ENCODE peak calls at places on chromosome 1, in eight cellular contexts. A is ascending aorta; H is neural progenitor cell; L is stomach; J is heart left ventricle; Z is CD4-positive, alpha-beta memory T cell; S is iPS DF 6.9; P is pancreas. Y is an unnamed sample. For H3K4me1, the result is how much of the 10 kb centered on the place peaks cover.

GRCh38 chr1:19452221-19452663 is 33.1 kb downstream of the CAPZB start:
- DNase-seq in A (peak), H (no peak), L (no peak), J (no peak), Z (no peak), S (no peak), P (no peak), Y (no peak)

GRCh38 chr1:79323240-79324025 is 316.9 kb upstream of the ADGRL4 start:
- DNase-seq in A (no peak), H (no peak), L (no peak), J (no peak), Z (no peak), S (no peak), P (no peak), Y (peak)

GRCh38 chr1:9494936-9495758 is 44.1 kb upstream of the SLC25A33 start:
- DNase-seq in A (no peak), H (peak), L (peak), J (peak), Z (peak), S (peak), P (peak), Y (no peak)

GRCh38 chr1:228372183-228373003 is 34.2 kb downstream of the TRIM11 start:
- DNase-seq in A (no peak), H (no peak), L (no peak), J (peak), Z (no peak), S (no peak), P (peak), Y (no peak)

GRCh38 chr1:233251321-233251720 is 44.2 kb downstream of the PCNX2 start:
- DNase-seq in A (no peak), H (no peak), L (no peak), J (no peak), Z (no peak), S (no peak), P (no peak), Y (no peak)

GRCh38 chr1:82390627-82391026 is 589.9 kb downstream of the ADGRL2 start:
- DNase-seq in A (no peak), H (peak), L (no peak), J (no peak), Z (no peak), S (no peak), P (no peak), Y (no peak)

GRCh38 chr1:217574265-217574949 is 56.5 kb downstream of the GPATCH2 start:
- DNase-seq in A (no peak), H (no peak), L (peak), J (no peak), Z (no peak), S (no peak), P (no peak), Y (no peak)

GRCh38 chr1:19011832-19012231 is 55.4 kb upstream of the IFFO2 start:
- DNase-seq in A (no peak), H (no peak), L (no peak), J (no peak), Z (no peak), S (no peak), P (no peak), Y (peak)

GRCh38 chr1:177710973-177711372 is 258.9 kb downstream of the SEC16B start:
- DNase-seq in A (no peak), H (no peak), L (no peak), J (no peak), Z (no peak), S (no peak), P (no peak), Y (no peak)

GRCh38 chr1:23619299-23620188 is 60.2 kb upstream of the ID3 start:
- DNase-seq in A (no peak), H (peak), L (peak), J (no peak), Z (peak), S (no peak), P (no peak), Y (no peak)

GRCh38 chr1:35287807-35288640 is 19.5 kb downstream of the ZMYM4 start:
- DNase-seq in A (no peak), H (no peak), L (no peak), J (no peak), Z (no peak), S (no peak), P (no peak), Y (no peak)

GRCh38 chr1:100037665-100038400 is 68.0 kb downstream of the SLC35A3 start:
- DNase-seq in A (peak), H (peak), L (peak), J (peak), Z (peak), S (peak), P (peak), Y (no peak)

GRCh38 chr1:43272161-43272560 is 2.4 kb downstream of the TMEM125 start:
- DNase-seq in A (no peak), H (no peak), L (peak), J (no peak), Z (no peak), S (no peak), P (no peak), Y (no peak)

GRCh38 chr1:115070993-115071661 is 18.2 kb downstream of the TSPAN2 start:
- DNase-seq in A (no peak), H (no peak), L (no peak), J (no peak), Z (no peak), S (no peak), P (no peak), Y (no peak)

GRCh38 chr1:204059970-204060369 is 12.9 kb upstream of the SOX13 start:
- DNase-seq in A (no peak), H (no peak), L (no peak), J (no peak), Z (no peak), S (no peak), P (no peak), Y (no peak)

GRCh38 chr1:84698718-84699117 is 8.5 kb upstream of the SSX2IP start:
- DNase-seq in A (no peak), H (no peak), L (no peak), J (no peak), Z (no peak), S (no peak), P (no peak), Y (peak)

GRCh38 chr1:96416111-96416595 is 305.4 kb upstream of the PTBP2 start:
- DNase-seq in A (no peak), H (no peak), L (no peak), J (no peak), Z (no peak), S (no peak), P (no peak), Y (peak)

GRCh38 chr1:235074335-235075120 is 54.1 kb downstream of the TOMM20 start:
- DNase-seq in A (no peak), H (peak), L (peak), J (peak), Z (peak), S (no peak), P (no peak), Y (no peak)

GRCh38 chr1:167629681-167630567 is at the start of gene RCSD1:
- DNase-seq in A (no peak), H (peak), L (peak), J (peak), Z (peak), S (no peak), P (no peak), Y (no peak)

GRCh38 chr1:100657876-100658715 is 61.4 kb upstream of the VCAM1 start:
- DNase-seq in A (no peak), H (no peak), L (no peak), J (no peak), Z (no peak), S (no peak), P (no peak), Y (no peak)

GRCh38 chr1:226542623-226543103 is 5.9 kb upstream of the STUM start:
- DNase-seq in A (no peak), H (no peak), L (peak), J (no peak), Z (no peak), S (no peak), P (no peak), Y (no peak)

GRCh38 chr1:167500283-167500860 is 18.0 kb downstream of the CD247 start:
- DNase-seq in A (no peak), H (no peak), L (no peak), J (no peak), Z (no peak), S (no peak), P (no peak), Y (no peak)

GRCh38 chr1:27643626-27644368 is 8.8 kb upstream of the FGR start:
- DNase-seq in A (no peak), H (peak), L (peak), J (no peak), Z (peak), S (no peak), P (no peak), Y (peak)

GRCh38 chr1:153567621-153568366 is 2.1 kb upstream of the S100A2 start:
- DNase-seq in A (no peak), H (peak), L (no peak), J (no peak), Z (no peak), S (no peak), P (no peak), Y (peak)

GRCh38 chr1:199272690-199273089 is 633.9 kb downstream of the PTPRC start:
- DNase-seq in A (no peak), H (no peak), L (peak), J (peak), Z (no peak), S (no peak), P (peak), Y (peak)

GRCh38 chr1:26998319-26999300 is 5.1 kb downstream of the TRNP1 start:
- DNase-seq in A (no peak), H (no peak), L (no peak), J (no peak), Z (no peak), S (no peak), P (no peak), Y (no peak)

GRCh38 chr1:185835191-185835590 is 101.0 kb downstream of the HMCN1 start:
- DNase-seq in A (no peak), H (no peak), L (no peak), J (no peak), Z (no peak), S (no peak), P (no peak), Y (no peak)

GRCh38 chr1:92822907-92823306 is 8.9 kb upstream of the RPL5 start:
- DNase-seq in A (no peak), H (peak), L (no peak), J (no peak), Z (no peak), S (no peak), P (no peak), Y (no peak)

GRCh38 chr1:202791102-202791747 is 17.0 kb downstream of the KDM5B start:
- DNase-seq in A (no peak), H (no peak), L (no peak), J (no peak), Z (no peak), S (no peak), P (no peak), Y (no peak)
- H3K4me1 ChIP-seq in A (under half), H (under half), L (half or more), J (under half), Z (under half), S (under half), P (under half), Y (under half)

DNA sequence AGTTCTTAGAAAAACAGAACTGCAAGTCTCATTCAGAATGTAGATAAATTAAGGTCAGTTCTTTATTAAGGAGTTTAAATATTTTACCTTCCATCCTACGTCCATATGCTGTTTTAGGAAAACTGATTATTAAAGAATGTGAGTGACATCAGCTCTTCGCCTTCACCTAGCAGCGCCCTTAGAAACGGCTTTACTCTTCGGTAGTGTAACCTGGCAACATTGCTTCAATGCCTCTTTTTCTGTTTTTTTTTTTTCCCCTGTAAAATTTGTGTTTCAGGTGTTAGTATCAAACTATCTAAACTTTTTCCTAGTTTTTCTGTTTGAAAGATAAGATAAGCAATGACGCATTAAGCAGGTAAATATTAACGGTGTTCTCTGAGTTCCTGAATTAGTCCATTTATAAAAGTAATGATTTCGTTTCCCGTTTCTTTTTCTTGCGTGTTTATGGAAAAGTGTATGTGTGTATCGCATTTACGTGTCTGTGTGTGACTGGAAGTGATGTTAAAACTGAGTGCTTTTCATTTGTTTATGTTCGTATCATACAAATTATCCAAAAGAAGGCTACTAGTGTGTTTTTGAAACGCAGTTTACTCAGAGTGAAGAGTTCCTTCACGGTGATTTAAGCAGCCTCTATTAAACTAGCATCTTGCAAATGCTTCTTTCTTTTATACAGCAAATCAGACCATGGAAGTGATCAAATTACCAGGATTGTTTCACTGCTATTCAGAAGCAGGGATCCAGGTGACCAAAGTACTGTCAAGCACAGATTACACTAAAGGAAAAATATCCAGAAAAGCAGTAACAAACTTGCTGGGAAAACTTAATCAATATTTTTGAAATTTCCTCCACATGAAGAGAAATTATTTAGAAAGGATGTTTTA is 139.0 kb downstream of the SDCCAG8 start:
- DNase-seq in A (no peak), H (no peak), L (no peak), J (no peak), Z (no peak), S (no peak), P (no peak), Y (no peak)
- H3K4me1 ChIP-seq in A (under half), H (under half), L (under half), J (under half), Z (under half), S (under half), P (under half), Y (under half)

DNA sequence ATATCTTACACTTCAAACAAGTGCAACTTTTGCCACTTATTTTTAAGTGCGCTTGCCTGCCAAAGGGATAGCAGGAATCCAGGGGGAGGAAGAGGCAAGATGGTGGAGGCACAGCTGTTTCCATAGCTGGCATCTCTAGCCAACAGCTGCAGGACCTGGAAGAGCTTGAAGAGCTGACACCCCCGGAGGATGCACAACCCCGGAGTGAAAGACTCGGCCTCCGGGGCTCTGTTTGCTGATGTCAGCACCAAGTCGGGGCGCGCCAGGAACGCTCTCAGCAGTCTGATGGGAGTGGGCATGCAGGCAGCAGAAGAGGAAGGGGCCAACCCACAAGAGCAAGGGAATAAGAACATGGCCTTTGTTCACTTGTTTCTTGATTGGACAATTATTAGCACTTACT is 68.5 kb downstream of the KCNN3 start:
- DNase-seq in A (no peak), H (no peak), L (no peak), J (no peak), Z (no peak), S (no peak), P (no peak), Y (no peak)
- H3K4me1 ChIP-seq in A (under half), H (under half), L (under half), J (under half), Z (under half), S (under half), P (under half), Y (under half)

GRCh38 chr1:60132108-60132507 is 58.5 kb upstream of the C1orf87 start:
- DNase-seq in A (no peak), H (no peak), L (no peak), J (no peak), Z (no peak), S (no peak), P (no peak), Y (no peak)
- H3K4me1 ChIP-seq in A (under half), H (under half), L (under half), J (under half), Z (under half), S (under half), P (under half), Y (under half)

GRCh38 chr1:31938184-31938975 is at the start of gene PTP4A2:
- DNase-seq in A (peak), H (peak), L (peak), J (peak), Z (peak), S (peak), P (peak), Y (peak)

GRCh38 chr1:31937300-31938183 is 626 bp downstream of the PTP4A2 start:
- DNase-seq in A (peak), H (peak), L (peak), J (peak), Z (peak), S (no peak), P (peak), Y (no peak)

GRCh38 chr1:31934706-31935629 is 3.2 kb downstream of the PTP4A2 start:
- DNase-seq in A (no peak), H (peak), L (no peak), J (no peak), Z (peak), S (no peak), P (no peak), Y (no peak)

GRCh38 chr1:31936966-31937299 is 1.2 kb downstream of the PTP4A2 start:
- DNase-seq in A (no peak), H (no peak), L (no peak), J (no peak), Z (no peak), S (no peak), P (no peak), Y (no peak)

GRCh38 chr1:31936278-31936965 is 1.7 kb downstream of the PTP4A2 start:
- DNase-seq in A (no peak), H (no peak), L (no peak), J (no peak), Z (no peak), S (no peak), P (no peak), Y (no peak)
- H3K4me1 ChIP-seq in A (under half), H (under half), L (half or more), J (half or more), Z (half or more), S (under half), P (half or more), Y (half or more)

DNA sequence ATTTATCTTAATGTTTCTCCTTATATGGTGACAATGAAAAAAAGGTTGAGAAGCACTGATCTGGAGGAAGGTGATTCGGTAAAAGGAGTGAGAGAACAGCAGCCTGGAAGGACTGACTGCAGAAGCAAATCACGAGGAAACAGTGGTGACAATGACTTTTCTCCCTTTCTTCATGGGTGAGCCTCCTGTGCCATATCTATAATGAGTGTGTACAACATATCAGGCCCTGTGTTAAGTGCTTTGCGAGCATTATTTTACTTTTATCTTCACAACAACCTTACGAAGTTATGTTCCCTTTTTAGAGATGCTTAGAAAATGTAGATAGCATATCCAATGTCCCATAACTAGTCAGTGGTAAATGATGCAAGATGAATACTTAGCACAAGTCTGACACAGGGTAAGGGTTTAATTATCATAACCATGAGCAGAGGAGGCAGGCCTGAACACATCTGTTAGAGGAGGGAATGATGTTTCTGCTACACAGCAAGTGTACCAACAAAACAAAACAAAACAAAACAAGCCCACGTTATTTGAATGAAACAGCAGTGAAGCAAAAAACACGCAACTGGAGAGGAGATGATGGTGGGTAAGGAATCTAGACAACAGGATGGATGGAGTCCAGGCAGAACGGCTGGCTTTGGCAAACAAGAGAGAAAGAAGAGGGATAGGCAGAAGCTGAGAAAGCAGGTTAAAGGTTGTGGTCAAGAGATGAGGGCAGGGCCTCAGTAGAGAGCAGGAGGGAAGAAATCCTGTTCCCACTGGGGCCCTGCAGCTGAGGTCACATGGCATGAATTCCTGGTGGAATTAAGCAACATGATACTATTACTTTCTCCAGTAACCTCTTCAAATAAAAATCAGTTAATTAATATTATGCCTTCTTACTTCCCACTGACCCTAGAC is 29.6 kb downstream of the GNG12 start:
- DNase-seq in A (no peak), H (peak), L (no peak), J (no peak), Z (no peak), S (no peak), P (no peak), Y (no peak)
- H3K4me1 ChIP-seq in A (under half), H (under half), L (under half), J (under half), Z (under half), S (under half), P (under half), Y (under half)

DNA sequence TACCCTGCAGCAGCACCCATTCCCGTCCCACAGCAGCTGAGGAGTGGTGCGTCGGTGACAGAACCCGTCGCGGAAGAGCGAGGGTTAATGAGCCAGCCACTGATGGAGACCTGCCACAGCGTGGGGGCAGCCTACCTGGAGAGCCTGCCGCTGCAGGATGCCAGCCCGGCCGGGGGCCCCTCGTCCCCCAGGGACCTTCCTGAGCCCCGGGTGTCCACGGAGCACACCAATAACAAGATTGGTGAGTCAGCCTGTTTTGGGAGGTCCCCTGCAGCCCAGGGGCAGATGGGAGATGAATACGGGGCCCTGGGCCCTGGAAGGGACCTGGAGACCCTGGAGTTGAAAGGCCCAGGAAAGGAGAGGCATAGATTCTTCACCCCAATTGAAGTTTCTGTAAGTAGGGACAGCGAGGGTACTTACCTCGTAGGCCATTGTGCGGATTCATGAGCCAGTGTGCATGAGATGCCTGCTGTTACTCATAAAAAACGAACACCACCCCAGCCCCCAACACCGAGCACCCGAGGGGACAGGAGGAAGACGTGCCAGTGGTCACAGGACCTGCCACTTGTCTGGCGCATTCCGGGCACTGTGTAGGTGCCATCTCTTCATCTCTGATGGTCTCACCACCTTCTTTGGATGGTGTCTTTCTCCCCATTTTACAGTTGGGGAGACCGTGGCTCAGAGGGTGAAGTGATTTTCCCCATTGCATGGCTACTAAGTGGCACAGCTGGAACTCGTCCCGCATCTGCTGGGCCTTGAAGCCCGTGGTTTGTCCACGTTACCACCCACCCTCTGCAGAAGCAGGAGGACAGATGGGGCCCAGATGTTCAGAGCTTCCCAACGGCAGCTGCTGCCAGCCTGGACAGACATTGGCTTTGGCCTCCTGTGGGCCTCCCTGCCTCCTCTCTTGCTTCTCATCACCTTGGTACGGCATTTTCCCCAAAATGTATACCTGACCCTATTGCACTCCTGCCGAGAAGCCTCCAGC is 28.3 kb upstream of the TNFRSF1B start:
- DNase-seq in A (no peak), H (no peak), L (no peak), J (no peak), Z (no peak), S (no peak), P (peak), Y (no peak)
- H3K4me1 ChIP-seq in A (under half), H (under half), L (under half), J (under half), Z (under half), S (under half), P (under half), Y (under half)